ENCODE peak calls at places on chromosomes 5 and 9, in nine cellular contexts. K is IMR-90; U is psoas muscle; L is CD4-positive, alpha-beta memory T cell; X is A549; Z is Panc1; V is small intestine; N is MM.1S; B is OCI-LY7. Q is an unnamed sample. For H3K9me3, the result is how much of the 10 kb centered on the place peaks cover.

GRCh38 chr5:79955496-79956172 is 35.4 kb downstream of the MTX3 start:
- DNase-seq in Z (no peak), K (no peak), N (no peak), B (no peak), V (no peak), L (no peak), X (no peak), U (no peak), Q (no peak)

GRCh38 chr9:113302792-113303418 is at the start of gene RNF183:
- DNase-seq in L (no peak), V (peak), B (no peak), U (no peak), K (no peak), X (no peak), Z (no peak), N (no peak), Q (no peak)

GRCh38 chr5:65121880-65122436 is 353.2 kb downstream of the CWC27 start:
- DNase-seq in K (peak), L (no peak), Z (no peak), B (no peak), N (no peak), V (no peak), X (no peak), U (no peak), Q (no peak)

GRCh38 chr9:129174724-129175514 is 3.1 kb downstream of the IER5L start:
- DNase-seq in B (peak), K (peak), Z (no peak), N (peak), V (peak), X (peak), U (peak), L (no peak), Q (peak)

GRCh38 chr9:130561056-130561455 is 18.3 kb upstream of the FUBP3 start:
- DNase-seq in U (no peak), Z (no peak), L (no peak), X (no peak), N (no peak), K (no peak), V (no peak), B (no peak), Q (no peak)

GRCh38 chr9:112867275-112867991 is 23.2 kb downstream of the SLC46A2 start:
- DNase-seq in V (peak), B (no peak), K (peak), N (no peak), U (no peak), Z (no peak), X (peak), L (no peak), Q (peak)

GRCh38 chr9:80926611-80927010 is 762.7 kb downstream of the TLE1 start:
- DNase-seq in N (no peak), U (no peak), K (no peak), B (no peak), Z (no peak), V (no peak), L (no peak), X (no peak), Q (no peak)

GRCh38 chr9:35112257-35113020 is 3.2 kb downstream of the ATOSB start:
- DNase-seq in Z (no peak), N (no peak), V (no peak), X (no peak), L (no peak), K (peak), B (no peak), U (peak), Q (no peak)

GRCh38 chr5:95537501-95537900 is 17.3 kb downstream of the SKIC3 start:
- DNase-seq in L (no peak), X (no peak), N (no peak), U (no peak), V (no peak), K (no peak), B (no peak), Z (no peak), Q (no peak)

GRCh38 chr5:10513501-10514442 is 50.1 kb upstream of the ANKRD33B start:
- DNase-seq in L (no peak), B (no peak), Z (no peak), U (no peak), K (peak), V (no peak), X (peak), N (no peak), Q (peak)

GRCh38 chr5:103224118-103224893 is 34.3 kb upstream of the MACIR start:
- DNase-seq in V (peak), K (peak), U (no peak), N (peak), X (peak), L (peak), Z (peak), B (peak), Q (no peak)

GRCh38 chr5:8686707-8687106 is 817.8 kb downstream of the MTRR start:
- DNase-seq in L (no peak), X (no peak), U (no peak), B (no peak), V (no peak), N (no peak), Z (no peak), K (peak), Q (no peak)

GRCh38 chr5:178965465-178966055 is 24.6 kb downstream of the ZNF454 start:
- DNase-seq in L (no peak), N (no peak), X (no peak), U (no peak), B (no peak), K (no peak), Z (no peak), V (no peak), Q (no peak)
- H3K9me3 ChIP-seq in L (under half), N (under half), X (half or more), U (half or more), B (under half), K (half or more), Z (under half), V (under half), Q (half or more)

GRCh38 chr5:54900906-54901725 is 84.3 kb downstream of the ESM1 start:
- DNase-seq in Z (no peak), B (no peak), V (no peak), X (no peak), K (peak), L (no peak), N (no peak), U (peak), Q (peak)
- H3K27ac ChIP-seq in Z (no peak), B (no peak), V (no peak), X (no peak), K (peak), L (no peak), N (no peak), U (no peak), Q (peak)

GRCh38 chr5:170390472-170390871 is 1.3 kb upstream of the KCNMB1 start:
- DNase-seq in K (no peak), Z (no peak), N (peak), U (no peak), X (no peak), V (no peak), L (no peak), B (no peak), Q (no peak)

GRCh38 chr5:170388240-170388639 is 927 bp downstream of the KCNMB1 start:
- DNase-seq in N (no peak), K (no peak), V (no peak), X (no peak), U (no peak), Z (no peak), L (no peak), B (no peak), Q (no peak)

GRCh38 chr5:170387775-170388174 is 1.4 kb downstream of the KCNMB1 start:
- DNase-seq in V (no peak), Z (no peak), U (no peak), L (no peak), B (no peak), K (no peak), N (no peak), X (no peak), Q (no peak)

GRCh38 chr5:170388818-170389217 is 349 bp downstream of the KCNMB1 start:
- DNase-seq in N (no peak), K (no peak), U (no peak), V (no peak), X (no peak), Z (no peak), L (no peak), B (no peak), Q (no peak)

GRCh38 chr5:170389250-170389902 is at the start of gene KCNMB1:
- DNase-seq in K (no peak), Z (no peak), L (no peak), N (no peak), U (no peak), V (no peak), B (no peak), X (no peak), Q (no peak)
- H3K4me3 ChIP-seq in K (no peak), Z (no peak), L (no peak), N (no peak), U (peak), V (no peak), B (no peak), X (no peak), Q (no peak)

GRCh38 chr9:96762562-96762961 is 15.3 kb downstream of the ZNF510 start:
- DNase-seq in V (no peak), Z (no peak), B (no peak), N (no peak), U (no peak), L (no peak), K (no peak), X (peak), Q (no peak)
- H3K9me3 ChIP-seq in V (under half), Z (half or more), B (half or more), N (under half), U (half or more), L (under half), K (half or more), X (half or more), Q (under half)

GRCh38 chr5:32332361-32332760 is 19.6 kb upstream of the MTMR12 start:
- DNase-seq in U (no peak), N (no peak), L (no peak), X (no peak), V (no peak), K (no peak), Z (no peak), B (no peak), Q (no peak)

GRCh38 chr5:32331927-32332274 is 19.2 kb upstream of the MTMR12 start:
- DNase-seq in U (no peak), X (no peak), B (no peak), L (no peak), Z (no peak), N (no peak), K (no peak), V (no peak), Q (no peak)

GRCh38 chr5:32331217-32331926 is 18.6 kb upstream of the MTMR12 start:
- DNase-seq in X (no peak), Z (no peak), V (no peak), N (no peak), K (no peak), L (no peak), U (no peak), B (no peak), Q (no peak)

GRCh38 chr5:32330126-32330971 is 17.6 kb upstream of the MTMR12 start:
- DNase-seq in N (no peak), Z (no peak), K (no peak), B (no peak), U (no peak), V (no peak), L (no peak), X (no peak), Q (no peak)

GRCh38 chr5:32329395-32329834 is 16.7 kb upstream of the MTMR12 start:
- DNase-seq in L (no peak), B (peak), N (peak), U (peak), V (peak), K (peak), Z (peak), X (peak), Q (no peak)
- H3K27ac ChIP-seq in L (no peak), B (no peak), N (no peak), U (no peak), V (no peak), K (no peak), Z (no peak), X (no peak), Q (no peak)

GRCh38 chr5:68433921-68434879 is 218.6 kb downstream of the PIK3R1 start:
- DNase-seq in Z (peak), B (peak), N (peak), K (peak), L (peak), X (peak), U (peak), V (peak), Q (peak)

GRCh38 chr5:68440255-68440654 is 224.7 kb downstream of the PIK3R1 start:
- DNase-seq in Z (no peak), L (no peak), N (no peak), V (no peak), U (no peak), X (no peak), K (no peak), B (no peak), Q (no peak)

GRCh38 chr5:68440666-68441065 is 225.1 kb downstream of the PIK3R1 start:
- DNase-seq in K (no peak), N (no peak), X (no peak), V (no peak), L (no peak), U (no peak), Z (no peak), B (no peak), Q (no peak)

GRCh38 chr5:68435611-68436010 is 220.1 kb downstream of the PIK3R1 start:
- DNase-seq in K (no peak), L (no peak), N (no peak), U (no peak), Z (no peak), V (peak), X (no peak), B (peak), Q (no peak)

DNA sequence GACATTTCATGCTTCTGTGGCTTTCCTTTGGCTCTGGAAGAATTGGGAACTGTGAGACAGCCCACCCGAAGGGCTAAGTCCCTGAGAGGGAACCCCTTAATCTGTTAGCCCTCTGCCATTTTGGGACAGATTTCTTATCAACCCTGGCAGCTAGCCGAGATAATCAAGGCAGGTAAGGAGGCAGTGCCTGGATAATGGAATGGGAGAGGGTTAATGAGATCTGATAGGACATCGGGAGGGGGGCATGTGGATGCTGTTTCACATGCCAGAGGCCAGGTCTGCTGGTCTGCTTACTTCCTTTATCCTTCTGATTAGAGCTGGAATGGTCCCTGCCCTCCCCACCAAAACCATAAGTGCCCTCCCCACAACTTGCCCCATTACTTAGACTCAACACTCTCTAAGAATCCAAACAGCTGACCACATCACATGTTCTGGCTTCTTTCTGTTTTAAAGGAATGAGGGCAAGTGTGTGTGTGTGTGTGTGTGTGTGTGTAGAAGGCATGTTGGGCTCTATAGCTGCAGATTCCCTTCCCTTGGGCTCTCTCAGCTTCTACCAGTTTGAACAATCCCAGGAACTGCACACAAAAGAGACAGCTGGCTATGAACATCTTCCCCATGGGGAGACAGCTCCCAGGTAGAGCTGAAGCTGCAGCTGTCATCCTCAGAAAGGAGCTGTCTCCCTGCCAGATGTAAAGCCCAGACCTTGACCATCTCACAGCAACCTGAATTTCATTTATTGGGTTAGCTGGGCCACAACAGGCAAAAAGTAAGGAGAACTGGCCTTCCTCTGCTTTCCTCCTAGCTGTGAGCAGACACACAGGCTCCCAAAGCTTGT is 221.3 kb downstream of the PIK3R1 start:
- DNase-seq in N (no peak), B (no peak), X (no peak), Z (no peak), V (no peak), U (no peak), K (peak), L (no peak), Q (no peak)
- H3K4me3 ChIP-seq in N (no peak), B (no peak), X (no peak), Z (no peak), V (no peak), U (no peak), K (no peak), L (no peak), Q (no peak)

DNA sequence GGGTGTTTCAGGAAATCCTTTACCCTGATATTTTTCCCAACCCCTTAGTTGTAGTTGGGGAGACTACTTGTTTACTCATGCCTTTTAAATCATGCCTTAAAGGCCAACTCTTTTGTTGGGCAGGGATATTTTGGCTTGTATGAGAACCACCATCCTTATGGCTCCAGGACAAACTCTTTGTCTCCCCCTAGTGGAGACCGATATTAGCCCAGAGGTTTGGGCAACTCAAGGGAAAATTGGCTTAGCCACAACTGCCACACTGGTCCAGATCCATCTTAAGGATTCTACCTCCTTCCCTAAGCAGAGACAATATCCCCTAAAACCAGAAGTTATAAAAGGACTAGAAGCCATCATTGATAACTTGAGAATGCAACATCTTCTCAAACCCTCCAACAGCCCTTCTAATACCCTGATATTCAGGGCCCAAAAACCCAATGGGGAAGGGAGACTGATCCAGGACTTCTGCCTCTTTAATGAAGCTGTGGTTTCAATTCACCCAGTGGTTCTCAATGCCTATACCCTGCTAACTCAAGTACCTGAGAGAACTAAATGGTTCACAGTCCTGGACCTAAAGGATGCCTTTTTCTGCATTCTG is 100.9 kb upstream of the HCN1 start:
- DNase-seq in B (peak), V (no peak), Z (no peak), L (no peak), U (no peak), N (no peak), X (peak), K (no peak), Q (no peak)
- H3K9me3 ChIP-seq in B (under half), V (under half), Z (under half), L (under half), U (under half), N (under half), X (under half), K (under half), Q (under half)

Q was measured in AG04450.